ENCODE peak calls at places on chromosomes 7 and 10, in ten cellular contexts. T is HCT116, I is HepG2, W is IMR-90, A is SJCRH30, P is keratinocyte, H is cardiac muscle cell, N is neuronal stem cell, M is sigmoid colon, E is coronary artery. V is an unnamed sample.

GRCh38 chr7:28347964-28348363 is 64.4 kb upstream of the CREB5 start:
- DNase-seq in T (no peak), N (no peak), H (peak), M (no peak), W (peak), P (no peak), I (no peak), E (no peak), A (no peak), V (no peak)

GRCh38 chr7:71521506-71521905 is 389.6 kb downstream of the GALNT17 start:
- DNase-seq in T (no peak), I (no peak), P (no peak), W (no peak), E (no peak), H (no peak), A (peak), N (no peak), M (no peak), V (peak)

GRCh38 chr7:46486264-46487206 is 565.5 kb upstream of the IGFBP3 start:
- DNase-seq in E (peak), M (peak), W (peak), I (no peak), P (peak), N (no peak), T (no peak), A (no peak), H (peak), V (no peak)

GRCh38 chr10:31034041-31034918 is 2.6 kb upstream of the ZNF438 start:
- DNase-seq in T (no peak), E (no peak), I (no peak), W (peak), A (peak), N (no peak), H (peak), P (peak), M (no peak), V (no peak)

GRCh38 chr10:90318659-90319058 is 539.2 kb downstream of the HTR7 start:
- DNase-seq in T (no peak), E (no peak), P (no peak), I (no peak), M (no peak), A (no peak), W (no peak), H (no peak), N (no peak), V (no peak)

GRCh38 chr7:7816816-7817536 is 98.6 kb upstream of the RPA3 start:
- DNase-seq in I (peak), P (no peak), W (no peak), M (no peak), T (no peak), N (no peak), A (no peak), H (no peak), E (no peak), V (no peak)

GRCh38 chr10:63703740-63704345 is 182.6 kb downstream of the REEP3 start:
- DNase-seq in A (no peak), P (no peak), N (no peak), M (no peak), T (no peak), E (no peak), H (no peak), W (no peak), I (no peak), V (no peak)

GRCh38 chr7:4665661-4666060 is 16.4 kb upstream of the FOXK1 start:
- DNase-seq in N (no peak), H (peak), W (peak), M (peak), T (no peak), P (no peak), E (no peak), I (no peak), A (no peak), V (no peak)

GRCh38 chr10:95742529-95742884 is 13.5 kb upstream of the ENTPD1 start:
- DNase-seq in M (no peak), N (no peak), I (peak), H (peak), E (no peak), W (peak), P (no peak), A (peak), T (no peak), V (no peak)

GRCh38 chr7:80014507-80014906 is 120.1 kb upstream of the GNAI1 start:
- DNase-seq in N (no peak), P (no peak), E (no peak), T (no peak), H (peak), A (peak), M (no peak), W (peak), I (no peak), V (no peak)

GRCh38 chr7:43195256-43195655 is 82.8 kb downstream of the HECW1 start:
- DNase-seq in P (no peak), A (no peak), W (no peak), N (no peak), M (no peak), T (no peak), E (no peak), H (no peak), I (no peak), V (no peak)
- H3K27ac ChIP-seq in P (no peak), A (no peak), W (no peak), N (peak), M (no peak), T (no peak), E (no peak), H (no peak), I (no peak), V (no peak)

DNA sequence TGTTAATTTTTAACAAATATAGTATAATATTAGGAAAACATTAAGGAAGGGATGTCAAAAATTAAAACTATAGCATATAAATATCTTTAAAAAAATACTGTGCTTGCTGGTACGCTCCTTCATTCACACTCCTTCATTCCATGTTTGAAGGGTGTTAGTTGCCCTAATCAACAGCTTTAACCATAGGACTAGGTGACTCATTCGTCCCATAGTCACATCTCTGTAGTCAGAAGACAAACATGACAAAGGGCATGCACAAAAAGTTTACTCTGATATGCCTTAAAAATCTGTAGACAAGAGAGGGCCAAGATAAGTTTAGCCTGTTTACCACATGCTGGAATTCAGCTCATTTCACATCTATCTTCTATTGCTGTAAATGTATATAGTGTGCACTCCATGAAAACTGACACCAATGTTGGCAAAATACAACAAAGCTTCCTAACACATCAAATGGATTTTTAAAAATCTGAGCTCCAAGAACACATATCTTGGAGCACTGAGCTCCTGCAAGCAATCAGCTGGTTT is 628 bp downstream of the FAM13C start:
- DNase-seq in M (no peak), W (peak), N (no peak), P (no peak), A (peak), T (no peak), I (peak), H (peak), E (no peak), V (no peak)
- H3K4me3 ChIP-seq in M (peak), W (peak), N (peak), P (peak), A (peak), T (no peak), I (peak), H (peak), E (peak), V (peak)

DNA sequence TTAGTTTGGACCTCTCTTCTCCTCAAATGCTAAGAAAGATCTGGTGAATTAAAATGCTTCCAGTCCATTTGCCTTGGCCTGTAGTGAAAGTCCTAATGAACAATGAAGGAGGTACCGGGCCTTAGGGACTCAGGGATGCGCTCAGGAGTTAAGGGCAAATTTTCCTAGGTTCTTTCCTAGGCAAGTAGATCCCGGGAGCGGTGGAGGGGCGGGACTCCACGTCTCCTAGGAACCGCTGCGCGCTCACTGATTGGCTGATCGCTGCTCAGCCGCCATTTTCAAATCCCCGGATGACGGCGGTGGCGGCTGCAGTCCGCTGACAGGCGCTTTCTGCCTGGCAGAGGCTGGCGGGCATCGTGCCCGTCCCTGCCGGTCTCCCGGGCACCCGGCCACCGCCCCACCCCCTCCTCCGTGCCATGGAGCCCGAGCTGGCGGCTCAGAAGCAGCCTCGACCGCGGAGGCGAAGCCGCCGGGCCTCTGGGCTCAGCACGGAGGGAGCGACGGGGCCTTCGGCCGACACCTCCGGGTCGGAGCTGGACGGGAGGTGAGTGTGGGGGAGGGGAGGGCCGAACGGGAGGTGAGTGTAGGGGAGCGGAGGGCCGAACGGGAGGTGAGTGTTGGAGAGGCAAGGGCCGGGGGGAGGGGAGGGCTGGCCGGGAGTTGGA is at the start of gene NET1:
- DNase-seq in M (peak), A (peak), T (peak), E (peak), W (peak), P (peak), N (peak), H (peak), I (peak), V (peak)
- H3K27ac ChIP-seq in M (peak), A (peak), T (peak), E (peak), W (peak), P (peak), N (peak), H (peak), I (peak), V (peak)

GRCh38 chr7:30732606-30733005 is 19.3 kb upstream of the INMT start:
- DNase-seq in N (no peak), P (no peak), M (no peak), T (no peak), A (no peak), H (no peak), I (no peak), E (no peak), W (no peak), V (no peak)

GRCh38 chr7:30731619-30732018 is 20.3 kb upstream of the INMT start:
- DNase-seq in A (no peak), E (no peak), T (no peak), P (no peak), I (no peak), H (no peak), M (no peak), N (no peak), W (no peak), V (peak)

GRCh38 chr7:30730097-30730496 is 21.8 kb upstream of the INMT start:
- DNase-seq in I (no peak), P (no peak), N (no peak), A (no peak), W (no peak), E (no peak), M (no peak), H (no peak), T (no peak), V (no peak)

GRCh38 chr7:30729642-30730041 is 22.3 kb upstream of the INMT start:
- DNase-seq in H (no peak), M (no peak), N (no peak), A (no peak), P (no peak), W (no peak), I (no peak), T (no peak), E (no peak), V (no peak)

GRCh38 chr7:30730996-30731395 is 20.9 kb upstream of the INMT start:
- DNase-seq in T (no peak), A (no peak), W (no peak), H (no peak), E (no peak), I (no peak), M (no peak), P (no peak), N (no peak), V (no peak)
- H3K4me3 ChIP-seq in T (no peak), A (no peak), W (no peak), H (no peak), E (no peak), I (no peak), M (no peak), P (no peak), N (no peak), V (no peak)

GRCh38 chr7:107085180-107085579 is 40.7 kb downstream of the PRKAR2B start:
- DNase-seq in I (no peak), T (no peak), M (no peak), H (no peak), E (no peak), P (no peak), W (no peak), N (no peak), A (no peak), V (no peak)

GRCh38 chr7:107091306-107091705 is 46.8 kb downstream of the PRKAR2B start:
- DNase-seq in E (no peak), P (no peak), H (no peak), T (no peak), I (no peak), A (no peak), N (no peak), W (no peak), M (no peak), V (no peak)

GRCh38 chr7:107090452-107090851 is 45.9 kb downstream of the PRKAR2B start:
- DNase-seq in M (no peak), I (no peak), N (no peak), P (no peak), W (no peak), A (no peak), T (no peak), E (no peak), H (no peak), V (no peak)

GRCh38 chr7:107089627-107090026 is 45.1 kb downstream of the PRKAR2B start:
- DNase-seq in A (no peak), T (no peak), I (no peak), M (no peak), P (no peak), H (no peak), W (no peak), E (no peak), N (no peak), V (no peak)
- H3K27ac ChIP-seq in A (no peak), T (no peak), I (no peak), M (no peak), P (no peak), H (no peak), W (no peak), E (no peak), N (no peak), V (no peak)

DNA sequence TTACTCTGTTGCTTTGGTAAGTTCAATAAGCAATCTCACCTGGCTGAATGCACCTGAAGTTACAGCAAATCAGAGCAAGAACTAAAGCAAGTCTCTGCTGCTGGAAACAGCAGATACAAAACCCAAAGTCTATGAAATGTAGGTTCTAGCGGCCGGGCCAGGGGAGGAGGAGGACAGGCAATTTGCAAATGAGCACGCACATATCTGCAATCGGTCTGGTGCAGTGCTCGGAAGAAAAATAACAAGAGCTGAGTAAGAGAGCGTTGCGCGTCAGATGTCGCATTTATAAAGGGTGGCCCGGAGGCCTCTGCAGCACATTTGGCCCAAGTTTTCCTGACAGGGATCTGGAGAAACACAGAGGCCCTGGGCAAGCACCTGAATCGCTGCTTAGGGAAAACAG is 193.8 kb downstream of the FAM107B start:
- DNase-seq in N (no peak), M (no peak), P (no peak), E (no peak), W (no peak), A (no peak), I (no peak), T (no peak), H (no peak), V (no peak)
- H3K4me3 ChIP-seq in N (no peak), M (no peak), P (no peak), E (no peak), W (no peak), A (no peak), I (no peak), T (no peak), H (no peak), V (no peak)

DNA sequence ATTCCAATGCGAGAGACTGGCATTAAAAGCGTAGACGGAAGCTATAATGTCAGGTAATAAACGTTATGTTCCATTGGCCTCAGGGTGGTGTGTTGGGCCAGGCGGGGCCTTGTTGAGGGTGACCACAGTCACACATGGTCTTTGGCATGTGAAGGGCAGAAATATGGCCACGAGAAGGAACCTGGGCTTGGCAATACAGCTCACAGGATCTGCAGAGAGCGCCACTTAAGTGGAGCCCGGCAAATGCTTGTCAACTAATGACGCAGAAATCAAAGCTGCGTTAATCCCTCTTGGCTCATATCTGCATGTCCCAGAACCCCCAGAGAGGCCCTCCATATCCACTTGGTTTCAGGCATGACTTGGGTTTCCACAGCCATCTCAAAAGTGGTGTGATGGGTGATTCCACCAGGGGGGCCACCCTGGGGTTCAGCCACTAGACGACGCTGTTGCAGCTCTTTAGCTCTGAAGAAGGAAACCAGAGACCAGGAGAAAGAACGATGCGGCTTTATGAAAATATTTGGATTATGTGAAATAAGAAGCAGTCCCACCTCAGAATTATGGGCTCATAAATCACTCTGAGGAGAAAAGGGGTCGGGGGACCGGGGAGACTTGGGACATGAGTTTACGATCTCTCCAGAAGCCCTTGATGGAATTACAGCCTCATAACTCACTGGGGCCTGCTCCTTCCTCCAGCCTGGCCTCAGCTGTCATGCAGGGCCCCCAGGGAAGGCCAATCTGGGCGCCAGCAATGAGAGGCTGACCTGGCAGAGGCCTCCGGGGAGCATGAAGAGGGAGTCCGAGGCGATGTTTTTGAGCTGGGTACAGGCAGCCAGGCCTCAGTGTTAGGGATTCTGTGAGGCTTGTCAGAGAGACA is 462.5 kb downstream of the PLXNA4 start:
- DNase-seq in T (no peak), A (peak), P (no peak), W (no peak), H (no peak), E (peak), M (no peak), I (no peak), N (no peak), V (no peak)
- H3K27ac ChIP-seq in T (no peak), A (no peak), P (no peak), W (no peak), H (no peak), E (no peak), M (no peak), I (no peak), N (no peak), V (no peak)

DNA sequence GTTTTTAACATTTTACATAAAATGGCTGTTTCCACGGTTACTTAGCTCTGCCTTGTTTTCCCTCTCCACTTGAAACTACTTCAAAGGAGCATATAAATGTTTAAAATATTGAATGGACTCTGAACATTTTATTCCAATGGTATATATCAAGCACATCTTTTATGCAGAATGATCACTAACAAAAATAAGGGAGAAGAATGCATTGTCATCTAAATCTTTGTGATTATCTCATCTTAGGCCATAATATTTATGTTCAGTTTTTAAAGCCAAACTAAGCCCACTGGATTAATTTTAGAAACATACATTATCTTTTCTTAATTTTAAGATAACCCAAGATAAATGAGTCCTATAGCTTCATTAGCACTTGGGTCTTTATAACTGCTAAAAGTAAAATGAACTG is 13.4 kb upstream of the EBLN1 start:
- DNase-seq in P (no peak), I (no peak), T (no peak), M (no peak), W (no peak), N (no peak), A (no peak), H (no peak), E (no peak), V (no peak)
- H3K4me3 ChIP-seq in P (no peak), I (no peak), T (no peak), M (no peak), W (no peak), N (no peak), A (no peak), H (no peak), E (no peak), V (no peak)

DNA sequence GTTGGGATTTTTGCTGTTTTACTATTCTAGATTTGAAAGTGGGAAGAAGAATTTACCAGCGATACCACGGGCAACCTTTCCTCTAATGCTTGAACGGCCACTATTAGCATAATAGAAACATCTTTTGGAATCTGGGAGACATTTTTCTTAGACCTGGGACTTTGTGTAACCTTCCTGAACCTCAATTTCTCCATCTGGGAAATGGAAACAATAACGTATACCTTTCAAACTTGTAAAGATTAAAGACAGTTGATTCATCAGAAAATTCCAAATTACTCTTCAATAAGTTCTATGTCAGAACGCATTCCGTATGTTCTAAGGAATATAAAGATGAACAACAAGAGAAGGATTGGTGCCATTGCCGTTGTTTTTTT is 453 bp upstream of the RNLS start:
- DNase-seq in M (no peak), H (no peak), W (no peak), A (no peak), E (no peak), I (no peak), T (no peak), P (no peak), N (no peak), V (no peak)
- H3K27ac ChIP-seq in M (peak), H (no peak), W (peak), A (no peak), E (peak), I (no peak), T (no peak), P (peak), N (no peak), V (no peak)

V was measured in WERI-Rb-1.